ENCODE peak calls at places on chromosomes 11 and 22, in nine cellular contexts. R, T, E, V, L, N, C, Q and D are unnamed samples.

GRCh38 chr11:131579932-131580387 is 209.5 kb downstream of the NTM start:
- DNase-seq in N (no peak), Q (no peak), E (peak), R (peak), L (peak), V (peak), T (no peak), C (peak), D (no peak)

GRCh38 chr22:35375031-35375430 is 5.9 kb upstream of the HMOX1 start:
- DNase-seq in L (no peak), C (peak), N (no peak), R (no peak), V (no peak), E (peak), Q (no peak), T (no peak), D (no peak)

GRCh38 chr11:123239371-123240150 is 44.5 kb upstream of the CLMP start:
- DNase-seq in T (no peak), Q (no peak), C (peak), L (no peak), E (peak), V (peak), R (no peak), N (no peak), D (no peak)

GRCh38 chr11:124884869-124885479 is 12.7 kb downstream of the ROBO4 start:
- DNase-seq in C (no peak), L (no peak), V (no peak), N (no peak), Q (no peak), R (no peak), T (no peak), E (no peak), D (no peak)

GRCh38 chr11:95512177-95512576 is 277.4 kb downstream of the FAM76B start:
- DNase-seq in L (peak), N (peak), C (no peak), Q (no peak), R (peak), V (no peak), E (peak), T (peak), D (peak)

GRCh38 chr11:118353084-118353710 is 6.2 kb upstream of the UBE4A start:
- DNase-seq in C (peak), V (no peak), E (no peak), Q (no peak), N (no peak), R (peak), T (no peak), L (no peak), D (no peak)

GRCh38 chr11:131977231-131977630 is 606.8 kb downstream of the NTM start:
- DNase-seq in V (peak), C (peak), N (no peak), T (no peak), R (peak), Q (no peak), E (peak), L (no peak), D (no peak)

GRCh38 chr11:116651757-116652237 is 121.0 kb downstream of the BUD13 start:
- DNase-seq in L (no peak), T (no peak), V (no peak), C (no peak), Q (no peak), E (no peak), R (no peak), N (no peak), D (no peak)

GRCh38 chr11:22764732-22765131 is 64.9 kb downstream of the SVIP start:
- DNase-seq in L (no peak), E (no peak), V (no peak), Q (no peak), N (no peak), T (no peak), R (no peak), C (no peak), D (no peak)

GRCh38 chr11:69170704-69171103 is 15.0 kb downstream of the SMIM38 start:
- DNase-seq in E (no peak), V (no peak), C (peak), R (no peak), N (no peak), L (no peak), T (no peak), Q (no peak), D (no peak)

GRCh38 chr22:24482586-24482985 is 12.5 kb upstream of the UPB1 start:
- DNase-seq in C (peak), R (peak), L (no peak), E (peak), T (no peak), V (no peak), Q (no peak), N (no peak), D (no peak)

GRCh38 chr11:35166369-35167360 is 27.7 kb downstream of the CD44 start:
- DNase-seq in L (peak), N (no peak), T (no peak), C (peak), E (peak), V (peak), R (peak), Q (peak), D (no peak)

GRCh38 chr22:49627217-49628181 is 200.2 kb downstream of the BRD1 start:
- DNase-seq in N (no peak), T (no peak), Q (no peak), V (no peak), R (no peak), E (no peak), L (no peak), C (no peak), D (no peak)

GRCh38 chr11:843818-844692 is 1.4 kb downstream of the TSPAN4 start:
- DNase-seq in C (peak), T (peak), L (peak), R (peak), E (peak), Q (no peak), V (no peak), N (peak), D (peak)

GRCh38 chr22:20010307-20011122 is 6.1 kb downstream of the ARVCF start:
- DNase-seq in R (no peak), N (no peak), C (no peak), E (no peak), Q (peak), V (no peak), T (no peak), L (no peak), D (no peak)

GRCh38 chr22:20009018-20009482 is 7.6 kb downstream of the ARVCF start:
- DNase-seq in R (no peak), V (no peak), Q (peak), T (no peak), L (no peak), C (no peak), E (no peak), N (no peak), D (no peak)

GRCh38 chr22:20011123-20011992 is 5.3 kb downstream of the ARVCF start:
- DNase-seq in V (no peak), E (no peak), L (no peak), C (no peak), N (no peak), T (no peak), Q (peak), R (no peak), D (no peak)

GRCh38 chr22:20009582-20010306 is 6.9 kb downstream of the ARVCF start:
- DNase-seq in V (no peak), Q (peak), L (no peak), R (no peak), T (no peak), N (no peak), C (no peak), E (no peak), D (no peak)

GRCh38 chr22:20008221-20008995 is 8.2 kb downstream of the ARVCF start:
- DNase-seq in L (no peak), N (no peak), C (no peak), V (no peak), Q (peak), E (no peak), R (no peak), T (no peak), D (no peak)
- H3K27ac ChIP-seq in L (no peak), N (no peak), C (no peak), V (no peak), Q (no peak), E (no peak), R (no peak), T (no peak), D (no peak)

GRCh38 chr22:19811211-19811621 is 43.5 kb downstream of the GNB1L start:
- DNase-seq in L (no peak), N (no peak), T (no peak), Q (no peak), R (no peak), V (no peak), C (no peak), E (no peak), D (no peak)

GRCh38 chr22:19814428-19814827 is 40.2 kb downstream of the GNB1L start:
- DNase-seq in E (no peak), Q (no peak), L (no peak), N (no peak), R (no peak), C (no peak), V (no peak), T (no peak), D (no peak)

GRCh38 chr22:19812910-19813309 is 41.8 kb downstream of the GNB1L start:
- DNase-seq in N (no peak), L (no peak), Q (no peak), R (no peak), T (no peak), E (no peak), C (no peak), V (peak), D (no peak)

GRCh38 chr22:19810381-19811141 is 44.1 kb downstream of the GNB1L start:
- DNase-seq in Q (no peak), T (no peak), V (no peak), C (no peak), L (no peak), E (peak), R (no peak), N (no peak), D (no peak)

GRCh38 chr22:19811811-19812771 is 42.6 kb downstream of the GNB1L start:
- DNase-seq in R (no peak), T (no peak), Q (no peak), L (no peak), C (no peak), N (no peak), V (no peak), E (no peak), D (no peak)
- H3K27ac ChIP-seq in R (peak), T (no peak), Q (no peak), L (no peak), C (no peak), N (no peak), V (no peak), E (no peak), D (no peak)

DNA sequence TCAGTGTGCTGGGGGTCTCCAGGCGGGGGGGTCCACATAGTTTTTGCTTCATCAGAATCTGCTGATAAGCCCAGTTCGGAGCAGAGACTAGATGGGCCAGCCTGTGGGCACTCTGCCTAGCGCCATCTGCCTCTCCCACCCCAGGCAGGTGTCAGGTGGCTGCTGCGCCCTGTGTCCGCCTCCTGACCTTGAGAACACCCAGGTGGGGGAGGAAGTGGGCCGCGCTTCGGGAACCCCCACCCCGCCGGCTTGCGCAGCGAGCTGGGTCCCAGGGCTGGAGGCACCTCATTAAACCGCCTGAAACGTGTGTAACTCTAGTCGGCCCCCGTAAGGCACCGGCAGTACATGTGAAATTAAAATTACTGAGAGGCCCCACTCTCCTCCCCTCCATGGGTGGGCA is 113.6 kb downstream of the KCNQ1 start:
- DNase-seq in C (no peak), V (no peak), R (no peak), T (peak), E (no peak), N (no peak), Q (no peak), L (no peak), D (no peak)
- H3K27ac ChIP-seq in C (no peak), V (no peak), R (no peak), T (no peak), E (no peak), N (no peak), Q (no peak), L (no peak), D (no peak)

GRCh38 chr22:38135133-38135706 is 24.7 kb upstream of the BAIAP2L2 start:
- DNase-seq in C (peak), R (peak), E (peak), Q (no peak), V (peak), T (no peak), N (no peak), L (peak), D (no peak)
- H3K27ac ChIP-seq in C (peak), R (peak), E (peak), Q (no peak), V (no peak), T (no peak), N (no peak), L (no peak), D (no peak)

DNA sequence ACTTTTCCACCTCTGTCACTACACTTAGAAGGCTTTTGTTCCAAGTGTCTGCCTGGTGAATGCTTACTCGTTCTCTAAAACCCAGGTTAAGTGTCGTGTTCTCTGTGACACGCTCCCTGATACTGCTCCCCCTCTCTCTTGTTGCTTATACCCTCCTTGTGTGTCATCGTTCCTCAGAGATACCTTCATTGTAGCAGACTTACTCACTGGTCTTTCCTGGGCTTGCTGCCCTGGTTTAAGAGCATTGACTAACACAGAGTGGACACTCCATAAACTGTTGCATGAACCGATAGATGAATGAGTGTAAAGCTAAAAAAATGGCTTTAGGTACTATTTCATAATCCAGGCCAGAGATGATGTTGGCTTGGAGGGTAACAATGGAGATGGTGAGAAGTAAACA is 171.3 kb downstream of the GRIK4 start:
- DNase-seq in E (peak), L (no peak), N (no peak), T (no peak), V (no peak), Q (no peak), C (peak), R (no peak), D (no peak)
- H3K27ac ChIP-seq in E (no peak), L (no peak), N (no peak), T (no peak), V (no peak), Q (no peak), C (no peak), R (no peak), D (no peak)

GRCh38 chr11:39571081-39571480 is 1888.4 kb downstream of the LRRC4C start:
- DNase-seq in E (no peak), V (no peak), L (no peak), C (no peak), N (no peak), Q (no peak), T (no peak), R (no peak), D (no peak)
- H3K27ac ChIP-seq in E (no peak), V (no peak), L (no peak), C (no peak), N (no peak), Q (no peak), T (no peak), R (no peak), D (no peak)